ENCODE peak calls at places on chromosomes 1 and 21, in seven cellular contexts. S is activated effector memory CD4-positive, alpha-beta T cell treated with Interleukin-2 at 50 U/mL for 16 hours; N is fibroblast of mammary gland; J is substantia nigra; C is Daoy; R is C1 segment of cervical spinal cord; Y is T-cell. D is an unnamed sample.

GRCh38 chr1:27009601-27010197 is 3.0 kb downstream of the TENT5B start:
- DNase-seq in S (no peak), N (no peak), J (no peak), C (peak; percentile 52), R (no peak), Y (no peak), D (no peak)

GRCh38 chr1:183411091-183411490 is 7.1 kb downstream of the NMNAT2 start:
- DNase-seq in S (no peak), N (no peak), J (no peak), C (peak; percentile 4), R (no peak), Y (no peak), D (no peak)

GRCh38 chr1:94329986-94330385 is 88.2 kb upstream of the ABCD3 start:
- DNase-seq in S (no peak), N (peak; percentile 73), J (no peak), C (peak; percentile 65), R (no peak), Y (no peak), D (no peak)

GRCh38 chr1:97038410-97038809 is 316.8 kb downstream of the PTBP2 start:
- DNase-seq in S (no peak), N (peak; percentile 75), J (no peak), C (no peak), R (no peak), Y (no peak), D (no peak)

GRCh38 chr21:15326032-15326867 is 261.4 kb upstream of the NRIP1 start:
- DNase-seq in S (no peak), N (no peak), J (no peak), C (no peak), R (no peak), Y (no peak), D (no peak)

GRCh38 chr21:44571296-44571695 is 2.2 kb upstream of the KRTAP10-4 start:
- DNase-seq in S (no peak), N (no peak), J (no peak), C (no peak), R (no peak), Y (no peak), D (no peak)

GRCh38 chr1:152879559-152880198 is 1.6 kb downstream of the SMCP start:
- DNase-seq in S (no peak), N (no peak), J (no peak), C (no peak), R (no peak), Y (no peak), D (no peak)

GRCh38 chr1:3068400-3069361 is at the start of gene PRDM16:
- DNase-seq in S (no peak), N (peak; percentile 12), J (no peak), C (peak; percentile 81), R (no peak), Y (no peak), D (no peak)

GRCh38 chr1:28104866-28105467 is 16.6 kb upstream of the EYA3 start:
- DNase-seq in S (no peak), N (peak; percentile 86), J (no peak), C (peak; percentile 58), R (peak; percentile 52), Y (no peak), D (no peak)

GRCh38 chr1:60073605-60074278 is at the start of gene C1orf87:
- DNase-seq in S (no peak), N (no peak), J (no peak), C (no peak), R (no peak), Y (no peak), D (no peak)

D was measured in T-helper 1 cell.